ENCODE peak calls at places on chromosomes 2 and 18, in four cellular contexts. V, G, S and R are unnamed samples.
A peak's percentile ranks its signal among the peaks of the same experiment; 100 is the strongest.

GRCh38 chr2:189661148-189661956 is at the start of gene ASNSD1:
- DNase-seq in G (peak; percentile 96), S (peak; percentile 95), V (peak; percentile 99), R (peak; percentile 97)

GRCh38 chr2:74532222-74532621 is 2.5 kb downstream of the HTRA2 start:
- DNase-seq in S (no peak), V (peak; percentile 26), G (no peak), R (no peak)

GRCh38 chr18:36850527-36851201 is 21.7 kb downstream of the KIAA1328 start:
- DNase-seq in G (no peak), S (no peak), V (no peak), R (no peak)

GRCh38 chr18:57353940-57354461 is 1.6 kb downstream of the ST8SIA3 start:
- DNase-seq in V (no peak), G (no peak), S (peak; percentile 8), R (no peak)

GRCh38 chr2:207253946-207254345 is 88.2 kb upstream of the KLF7 start:
- DNase-seq in S (no peak), V (no peak), G (no peak), R (no peak)

GRCh38 chr2:226888971-226889370 is 53.1 kb downstream of the RHBDD1 start:
- DNase-seq in G (no peak), S (no peak), V (no peak), R (no peak)

GRCh38 chr18:21761471-21762115 is 21.0 kb downstream of the MIB1 start:
- DNase-seq in G (no peak), S (no peak), V (no peak), R (no peak)

GRCh38 chr18:77316641-77317040 is 67.0 kb downstream of the GALR1 start:
- DNase-seq in V (no peak), S (no peak), G (no peak), R (no peak)

GRCh38 chr2:217551229-217551909 is 451.4 kb downstream of the TNS1 start:
- DNase-seq in S (no peak), G (no peak), V (no peak), R (no peak)

GRCh38 chr2:220006152-220006551 is 378.7 kb downstream of the SLC4A3 start:
- DNase-seq in G (no peak), S (no peak), V (no peak), R (no peak)

GRCh38 chr2:54634012-54634411 is 89.5 kb upstream of the EML6 start:
- DNase-seq in G (no peak), S (no peak), V (no peak), R (no peak)